ENCODE peak calls at places on chromosome 3, in five cellular contexts. One of them, this sample, is unnamed. For H3K4me1, the result is how much of the 10 kb centered on the place peaks cover.

GRCh38 chr3:171829841-171830559 is 13.1 kb upstream of the TMEM212 start:
- DNase-seq in sigmoid colon: peak
- DNase-seq in ovary: peak
- DNase-seq in GM12878: no peak
- DNase-seq in A549: peak
- DNase-seq in this sample: peak

GRCh38 chr3:115912372-115912771 is 289.1 kb downstream of the GAP43 start:
- DNase-seq in A549: no peak
- DNase-seq in GM12878: no peak
- DNase-seq in ovary: peak
- DNase-seq in sigmoid colon: no peak
- DNase-seq in this sample: no peak

GRCh38 chr3:197428117-197428761 is 127.5 kb downstream of the BDH1 start:
- DNase-seq in GM12878: no peak
- DNase-seq in ovary: no peak
- DNase-seq in A549: peak
- DNase-seq in sigmoid colon: no peak
- DNase-seq in this sample: peak

GRCh38 chr3:59248976-59249375 is 199.2 kb upstream of the CFAP20DC start:
- DNase-seq in sigmoid colon: no peak
- DNase-seq in ovary: no peak
- DNase-seq in GM12878: no peak
- DNase-seq in A549: no peak
- DNase-seq in this sample: no peak

GRCh38 chr3:153111056-153111455 is 51.0 kb upstream of the RAP2B start:
- DNase-seq in sigmoid colon: no peak
- DNase-seq in ovary: no peak
- DNase-seq in A549: no peak
- DNase-seq in GM12878: no peak
- DNase-seq in this sample: no peak

GRCh38 chr3:56667973-56668579 is 15.0 kb downstream of the TASOR start:
- DNase-seq in ovary: no peak
- DNase-seq in A549: no peak
- DNase-seq in sigmoid colon: no peak
- DNase-seq in GM12878: no peak
- DNase-seq in this sample: no peak

GRCh38 chr3:172965256-172965655 is 175.8 kb downstream of the SPATA16 start:
- DNase-seq in GM12878: no peak
- DNase-seq in A549: no peak
- DNase-seq in ovary: no peak
- DNase-seq in sigmoid colon: no peak
- DNase-seq in this sample: no peak

GRCh38 chr3:66242788-66243463 is 22.1 kb downstream of the SLC25A26 start:
- DNase-seq in ovary: no peak
- DNase-seq in GM12878: no peak
- DNase-seq in sigmoid colon: no peak
- DNase-seq in A549: no peak
- DNase-seq in this sample: no peak

GRCh38 chr3:131361464-131362421 is 19.8 kb upstream of the NUDT16 start:
- DNase-seq in sigmoid colon: peak
- DNase-seq in GM12878: peak
- DNase-seq in ovary: peak
- DNase-seq in A549: peak
- DNase-seq in this sample: peak

GRCh38 chr3:178540184-178540583 is 3.9 kb downstream of the KCNMB2 start:
- DNase-seq in ovary: no peak
- DNase-seq in A549: no peak
- DNase-seq in GM12878: no peak
- DNase-seq in sigmoid colon: no peak
- DNase-seq in this sample: no peak

GRCh38 chr3:150922611-150923010 is 17.4 kb upstream of the MINDY4B start:
- DNase-seq in GM12878: no peak
- DNase-seq in A549: peak
- DNase-seq in ovary: no peak
- DNase-seq in sigmoid colon: no peak
- DNase-seq in this sample: no peak

GRCh38 chr3:104635872-104636580 is 730.7 kb upstream of the ALCAM start:
- DNase-seq in A549: no peak
- DNase-seq in sigmoid colon: no peak
- DNase-seq in ovary: no peak
- DNase-seq in GM12878: no peak
- DNase-seq in this sample: peak

GRCh38 chr3:8869613-8870012 is 93.7 kb downstream of the RAD18 start:
- DNase-seq in ovary: no peak
- DNase-seq in GM12878: no peak
- DNase-seq in A549: peak
- DNase-seq in sigmoid colon: no peak
- DNase-seq in this sample: no peak

GRCh38 chr3:142081178-142081577 is 68.2 kb downstream of the TFDP2 start:
- DNase-seq in GM12878: no peak
- DNase-seq in A549: no peak
- DNase-seq in ovary: no peak
- DNase-seq in sigmoid colon: no peak
- DNase-seq in this sample: no peak

GRCh38 chr3:41265823-41266273 is 66.5 kb downstream of the CTNNB1 start:
- DNase-seq in ovary: no peak
- DNase-seq in A549: no peak
- DNase-seq in sigmoid colon: no peak
- DNase-seq in GM12878: no peak
- DNase-seq in this sample: no peak

GRCh38 chr3:158221426-158221825 is 111.5 kb downstream of the RSRC1 start:
- DNase-seq in A549: no peak
- DNase-seq in GM12878: no peak
- DNase-seq in ovary: no peak
- DNase-seq in sigmoid colon: no peak
- DNase-seq in this sample: no peak

GRCh38 chr3:54067060-54067459 is 55.3 kb upstream of the CACNA2D3 start:
- DNase-seq in A549: no peak
- DNase-seq in sigmoid colon: no peak
- DNase-seq in ovary: no peak
- DNase-seq in GM12878: no peak
- DNase-seq in this sample: no peak

GRCh38 chr3:71031914-71032521 is 551.5 kb downstream of the FOXP1 start:
- DNase-seq in sigmoid colon: peak
- DNase-seq in A549: no peak
- DNase-seq in GM12878: no peak
- DNase-seq in ovary: no peak
- DNase-seq in this sample: no peak

GRCh38 chr3:149339931-149340309 is 6.5 kb upstream of the TM4SF18 start:
- DNase-seq in ovary: peak
- DNase-seq in sigmoid colon: peak
- DNase-seq in GM12878: no peak
- DNase-seq in A549: peak
- DNase-seq in this sample: peak

GRCh38 chr3:34570916-34571705 is 772.7 kb downstream of the PDCD6IP start:
- DNase-seq in GM12878: no peak
- DNase-seq in ovary: no peak
- DNase-seq in A549: no peak
- DNase-seq in sigmoid colon: no peak
- DNase-seq in this sample: no peak

GRCh38 chr3:125602752-125603649 is 7.7 kb upstream of the OSBPL11 start:
- DNase-seq in sigmoid colon: no peak
- DNase-seq in ovary: no peak
- DNase-seq in GM12878: no peak
- DNase-seq in A549: no peak
- DNase-seq in this sample: no peak
- TF ChIP-seq EP300 in sigmoid colon: no peak
- TF ChIP-seq EP300 in ovary: no peak
- TF ChIP-seq EP300 in GM12878: no peak
- TF ChIP-seq EP300 in A549: no peak
- TF ChIP-seq EP300 in this sample: no peak

DNA sequence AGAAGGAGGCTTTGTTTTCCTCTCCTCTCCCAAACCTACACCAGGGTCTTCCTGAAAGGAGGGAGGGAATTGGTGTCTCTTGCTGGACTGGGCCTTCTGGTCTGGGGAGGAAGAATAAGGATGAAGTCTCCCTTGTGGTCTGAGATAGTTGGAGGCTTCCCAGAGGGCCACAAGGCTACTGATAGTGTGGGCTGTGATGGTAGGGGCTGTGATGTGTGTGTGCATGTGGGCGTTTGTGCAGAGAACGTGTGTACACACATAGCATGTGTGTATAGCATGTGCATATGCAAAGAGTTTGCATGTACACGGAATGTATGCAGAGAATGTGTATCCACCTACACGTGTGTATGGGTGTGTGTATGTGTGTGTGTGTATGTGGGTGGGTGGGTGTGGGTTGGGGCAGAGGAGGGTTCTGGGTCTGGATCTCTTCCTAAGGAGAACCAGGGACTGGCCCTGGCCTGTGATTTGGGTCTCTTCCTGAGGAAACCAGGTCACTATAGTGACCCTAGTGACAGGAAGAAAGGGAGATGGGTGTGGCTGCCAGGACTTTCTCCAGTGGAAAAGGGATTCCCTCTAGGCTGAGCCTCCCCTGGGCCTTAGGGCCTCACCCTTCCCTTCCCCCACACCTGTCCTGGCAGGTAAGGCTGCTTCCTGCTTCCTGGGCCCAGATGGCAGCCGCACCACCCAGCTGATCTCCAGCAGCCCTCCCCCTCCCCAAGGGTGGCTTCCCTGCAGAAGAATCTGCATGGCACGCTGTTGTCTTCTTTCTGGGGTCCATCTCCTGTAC is 1.7 kb downstream of the FLNB start:
- DNase-seq in GM12878: no peak
- DNase-seq in sigmoid colon: peak
- DNase-seq in ovary: no peak
- DNase-seq in A549: no peak
- DNase-seq in this sample: peak
- H3K4me3 ChIP-seq in GM12878: peak
- H3K4me3 ChIP-seq in sigmoid colon: peak
- H3K4me3 ChIP-seq in ovary: peak
- H3K4me3 ChIP-seq in A549: peak
- H3K4me3 ChIP-seq in this sample: peak

DNA sequence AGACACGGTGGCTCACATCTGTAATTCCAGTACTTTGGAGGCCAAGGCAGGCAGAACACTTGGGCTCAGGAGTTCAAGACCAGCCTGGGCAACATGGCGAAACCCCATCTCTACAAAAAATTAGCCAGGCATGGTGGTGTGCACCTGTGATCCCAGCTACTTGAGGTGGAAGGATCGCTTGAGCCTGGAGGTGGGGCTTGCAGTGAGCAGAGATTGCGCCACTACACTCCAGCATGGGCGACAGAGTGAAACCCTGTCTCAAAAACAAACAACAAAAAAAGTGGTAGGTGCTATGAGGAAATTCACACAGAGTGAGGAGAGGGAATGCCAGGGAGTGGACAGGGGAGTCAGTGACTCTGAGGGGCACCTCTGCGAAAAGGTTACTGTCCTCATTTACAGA is 29.4 kb downstream of the RPN1 start:
- DNase-seq in GM12878: no peak
- DNase-seq in A549: no peak
- DNase-seq in ovary: no peak
- DNase-seq in sigmoid colon: no peak
- DNase-seq in this sample: no peak
- H3K4me1 ChIP-seq in GM12878: under half
- H3K4me1 ChIP-seq in A549: under half
- H3K4me1 ChIP-seq in ovary: under half
- H3K4me1 ChIP-seq in sigmoid colon: under half
- H3K4me1 ChIP-seq in this sample: under half

DNA sequence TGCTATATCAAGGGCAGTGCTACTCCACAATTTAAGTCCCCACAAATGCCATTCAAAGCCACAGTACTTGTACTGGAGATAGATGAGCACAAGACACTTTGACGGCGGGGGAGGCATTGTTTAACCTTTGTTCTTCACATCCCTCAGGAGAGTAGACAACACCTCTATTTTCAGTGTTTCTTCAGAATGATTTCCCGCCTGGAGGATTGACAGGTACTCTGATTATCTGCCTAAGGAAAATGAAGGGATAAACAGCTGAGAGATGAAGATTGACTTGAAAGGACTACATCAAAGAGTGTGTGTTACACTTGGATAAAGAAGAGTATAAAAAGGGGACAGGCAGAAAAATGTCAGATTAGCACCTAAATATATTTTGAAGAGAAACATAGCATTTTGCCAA is 58.8 kb downstream of the OTOL1 start:
- DNase-seq in ovary: no peak
- DNase-seq in A549: no peak
- DNase-seq in GM12878: no peak
- DNase-seq in sigmoid colon: no peak
- DNase-seq in this sample: no peak
- TF ChIP-seq EP300 in ovary: no peak
- TF ChIP-seq EP300 in A549: no peak
- TF ChIP-seq EP300 in GM12878: no peak
- TF ChIP-seq EP300 in sigmoid colon: no peak
- TF ChIP-seq EP300 in this sample: no peak

DNA sequence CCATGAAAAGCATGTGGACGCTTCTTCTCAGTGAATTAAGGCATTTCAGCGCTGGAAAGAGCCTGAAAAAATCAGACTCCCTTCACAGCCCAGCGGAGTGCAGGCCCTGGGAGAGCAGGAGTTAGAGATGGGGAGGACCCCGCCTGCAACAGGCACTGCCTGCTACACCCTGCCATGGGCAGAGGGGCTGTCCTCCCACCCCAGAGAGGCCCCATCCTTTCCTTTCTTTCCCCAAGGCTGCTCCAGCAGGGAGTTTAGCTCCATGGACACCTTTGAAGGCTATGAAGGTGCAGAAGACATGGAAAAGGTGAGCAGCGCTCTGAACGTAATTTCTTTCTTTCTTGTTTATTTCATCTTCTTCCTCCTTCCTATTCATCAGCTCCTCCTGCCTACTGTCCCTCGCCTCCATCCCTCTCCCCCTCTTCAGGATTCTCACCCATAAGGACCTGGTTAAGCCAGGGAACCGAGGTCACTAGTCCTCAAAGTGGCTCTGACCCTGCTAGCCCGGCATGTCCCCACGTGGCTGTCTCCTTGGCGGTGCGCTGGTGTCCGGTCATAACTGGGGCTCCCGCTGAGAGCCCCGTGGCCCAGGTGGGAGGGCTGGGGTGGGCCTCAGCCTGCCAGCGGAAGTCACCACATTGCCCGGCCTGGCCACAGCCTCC is 16.1 kb upstream of the ADIPOQ start:
- DNase-seq in sigmoid colon: no peak
- DNase-seq in ovary: no peak
- DNase-seq in A549: no peak
- DNase-seq in GM12878: no peak
- DNase-seq in this sample: no peak
- H3K4me3 ChIP-seq in sigmoid colon: peak
- H3K4me3 ChIP-seq in ovary: peak
- H3K4me3 ChIP-seq in A549: peak
- H3K4me3 ChIP-seq in GM12878: peak
- H3K4me3 ChIP-seq in this sample: peak

GRCh38 chr3:31968927-31969418 is 12.1 kb downstream of the OSBPL10 start:
- DNase-seq in sigmoid colon: no peak
- DNase-seq in A549: peak
- DNase-seq in GM12878: no peak
- DNase-seq in ovary: no peak
- DNase-seq in this sample: no peak
- H3K4me1 ChIP-seq in sigmoid colon: under half
- H3K4me1 ChIP-seq in A549: under half
- H3K4me1 ChIP-seq in GM12878: under half
- H3K4me1 ChIP-seq in ovary: under half
- H3K4me1 ChIP-seq in this sample: under half

This sample was measured in stomach.